ENCODE peak calls at places on chromosomes 12 and 14, in five cellular contexts. H is tibial nerve, L is keratinocyte, N is body of pancreas, R is mesenchymal stem cell. C is an unnamed sample. For H3K4me1, the result is how much of the 10 kb centered on the place peaks cover.

GRCh38 chr14:30417121-30417520 is 141.8 kb upstream of the G2E3 start:
- DNase-seq in H (no peak), L (no peak), N (no peak), R (no peak), C (no peak)

GRCh38 chr14:28773917-28774691 is 7.5 kb downstream of the FOXG1 start:
- DNase-seq in H (no peak), L (no peak), N (peak), R (no peak), C (no peak)

GRCh38 chr14:58697927-58698641 is 60.3 kb downstream of the DACT1 start:
- DNase-seq in H (no peak), L (no peak), N (no peak), R (no peak), C (no peak)

GRCh38 chr14:21923820-21924219 is 250.2 kb upstream of the OR4E1 start:
- DNase-seq in H (no peak), L (no peak), N (no peak), R (no peak), C (no peak)

GRCh38 chr14:94334837-94335236 is 11.7 kb upstream of the SERPINA6 start:
- DNase-seq in H (no peak), L (peak), N (no peak), R (no peak), C (no peak)

GRCh38 chr14:20008156-20008555 is 6.2 kb downstream of the OR4Q2 start:
- DNase-seq in H (no peak), L (no peak), N (no peak), R (no peak), C (no peak)

GRCh38 chr14:92659765-92660561 is 88.5 kb downstream of the LGMN start:
- DNase-seq in H (no peak), L (peak), N (peak), R (no peak), C (no peak)

GRCh38 chr14:52467515-52468266 is 84.6 kb downstream of the TXNDC16 start:
- DNase-seq in H (no peak), L (no peak), N (no peak), R (no peak), C (no peak)

GRCh38 chr14:104692939-104693315 is 3.5 kb downstream of the INF2 start:
- DNase-seq in H (no peak), L (no peak), N (no peak), R (no peak), C (no peak)

GRCh38 chr12:120495723-120496352 is at the start of gene DYNLL1:
- DNase-seq in H (peak), L (peak), N (peak), R (peak), C (peak)

GRCh38 chr12:14167005-14167628 is 185.7 kb upstream of the GRIN2B start:
- DNase-seq in H (peak), L (no peak), N (peak), R (peak), C (peak)

GRCh38 chr12:111430418-111431353 is 25.0 kb downstream of the SH2B3 start:
- DNase-seq in H (no peak), L (no peak), N (no peak), R (peak), C (peak)

GRCh38 chr12:1161197-1161596 is 170.2 kb downstream of the ERC1 start:
- DNase-seq in H (no peak), L (no peak), N (no peak), R (no peak), C (no peak)

GRCh38 chr14:23675337-23675736 is 39.2 kb downstream of the DHRS2 start:
- DNase-seq in H (no peak), L (no peak), N (no peak), R (no peak), C (no peak)

GRCh38 chr12:131108171-131108955 is 154.7 kb downstream of the ADGRD1 start:
- DNase-seq in H (no peak), L (no peak), N (no peak), R (no peak), C (no peak)

GRCh38 chr12:65327207-65328076 is 49.0 kb downstream of the MSRB3 start:
- DNase-seq in H (no peak), L (no peak), N (no peak), R (peak), C (no peak)

GRCh38 chr12:89470741-89471504 is 53.7 kb downstream of the GALNT4 start:
- DNase-seq in H (no peak), L (no peak), N (no peak), R (peak), C (no peak)

GRCh38 chr12:121033625-121034349 is 5.3 kb downstream of the OASL start:
- DNase-seq in H (no peak), L (no peak), N (peak), R (peak), C (no peak)

GRCh38 chr12:66629138-66629880 is 49.6 kb downstream of the GRIP1 start:
- DNase-seq in H (no peak), L (no peak), N (peak), R (no peak), C (no peak)

GRCh38 chr14:105537580-105538474 is 11.4 kb downstream of the TMEM121 start:
- DNase-seq in H (no peak), L (no peak), N (peak), R (no peak), C (no peak)

GRCh38 chr12:132397934-132398385 is 68.6 kb upstream of the GALNT9 start:
- DNase-seq in H (no peak), L (no peak), N (no peak), R (no peak), C (peak)

GRCh38 chr12:70197362-70197744 is 45.9 kb upstream of the CNOT2 start:
- DNase-seq in H (no peak), L (no peak), N (no peak), R (peak), C (no peak)

GRCh38 chr12:23083267-23083666 is 458.3 kb downstream of the ETNK1 start:
- DNase-seq in H (no peak), L (peak), N (peak), R (peak), C (no peak)

GRCh38 chr12:6346235-6346832 is 4.5 kb upstream of the TNFRSF1A start:
- DNase-seq in H (no peak), L (no peak), N (no peak), R (no peak), C (no peak)

GRCh38 chr12:6345319-6346071 is 3.6 kb upstream of the TNFRSF1A start:
- DNase-seq in H (no peak), L (peak), N (peak), R (peak), C (peak)

GRCh38 chr12:6346942-6347341 is 5.1 kb upstream of the TNFRSF1A start:
- DNase-seq in H (no peak), L (no peak), N (no peak), R (no peak), C (no peak)

GRCh38 chr12:6351622-6352021 is 9.7 kb upstream of the TNFRSF1A start:
- DNase-seq in H (no peak), L (no peak), N (no peak), R (no peak), C (no peak)

DNA sequence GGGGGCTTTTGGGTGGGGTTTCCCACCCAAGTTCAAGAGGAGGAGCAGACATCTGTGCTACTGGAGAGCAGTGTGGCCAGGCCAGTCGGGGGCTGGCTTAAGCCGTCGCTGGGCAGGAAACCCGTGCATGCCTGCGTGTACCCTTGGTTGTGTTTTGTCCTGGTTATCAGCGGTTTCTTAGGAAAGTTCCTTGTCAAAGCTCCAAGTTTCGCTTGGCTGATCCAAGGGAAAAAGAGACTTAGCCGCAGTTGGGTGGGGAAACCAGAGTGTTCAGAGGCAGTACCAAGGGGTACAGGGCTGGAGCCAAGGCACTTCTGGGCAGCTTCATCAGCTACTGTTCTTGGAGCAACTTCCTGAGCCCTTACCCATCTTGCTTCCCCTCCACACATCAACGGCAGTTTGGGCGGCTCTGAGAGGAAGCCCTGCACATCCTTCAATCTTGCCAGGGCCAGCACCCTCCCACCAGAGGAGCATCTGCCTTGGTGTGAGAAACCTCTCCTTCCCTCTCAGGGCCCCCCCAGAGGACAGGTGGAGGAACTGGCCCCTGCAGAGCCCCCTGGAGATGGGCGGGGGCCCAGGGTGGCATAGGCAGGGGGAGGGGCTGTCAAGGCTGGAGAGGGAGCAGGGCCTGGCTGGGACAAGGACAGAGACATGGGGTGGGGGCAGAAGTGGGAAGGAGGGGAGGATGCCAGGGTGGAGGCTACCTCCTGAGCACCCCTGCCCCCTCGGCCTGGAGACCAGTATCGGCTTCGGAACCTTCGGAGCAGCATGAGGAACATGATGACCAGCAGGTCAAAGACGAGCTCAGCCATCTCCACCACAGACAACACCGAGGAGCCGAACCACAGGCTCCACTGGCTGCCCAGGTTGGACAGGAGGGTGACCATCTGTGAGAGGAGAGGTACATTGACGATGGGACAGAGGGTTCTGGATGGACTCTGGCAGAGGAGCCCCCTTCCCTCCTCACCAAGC is 5.8 kb upstream of the TNFRSF1A start:
- DNase-seq in H (no peak), L (no peak), N (peak), R (no peak), C (peak)
- H3K4me1 ChIP-seq in H (half or more), L (under half), N (under half), R (under half), C (half or more)

DNA sequence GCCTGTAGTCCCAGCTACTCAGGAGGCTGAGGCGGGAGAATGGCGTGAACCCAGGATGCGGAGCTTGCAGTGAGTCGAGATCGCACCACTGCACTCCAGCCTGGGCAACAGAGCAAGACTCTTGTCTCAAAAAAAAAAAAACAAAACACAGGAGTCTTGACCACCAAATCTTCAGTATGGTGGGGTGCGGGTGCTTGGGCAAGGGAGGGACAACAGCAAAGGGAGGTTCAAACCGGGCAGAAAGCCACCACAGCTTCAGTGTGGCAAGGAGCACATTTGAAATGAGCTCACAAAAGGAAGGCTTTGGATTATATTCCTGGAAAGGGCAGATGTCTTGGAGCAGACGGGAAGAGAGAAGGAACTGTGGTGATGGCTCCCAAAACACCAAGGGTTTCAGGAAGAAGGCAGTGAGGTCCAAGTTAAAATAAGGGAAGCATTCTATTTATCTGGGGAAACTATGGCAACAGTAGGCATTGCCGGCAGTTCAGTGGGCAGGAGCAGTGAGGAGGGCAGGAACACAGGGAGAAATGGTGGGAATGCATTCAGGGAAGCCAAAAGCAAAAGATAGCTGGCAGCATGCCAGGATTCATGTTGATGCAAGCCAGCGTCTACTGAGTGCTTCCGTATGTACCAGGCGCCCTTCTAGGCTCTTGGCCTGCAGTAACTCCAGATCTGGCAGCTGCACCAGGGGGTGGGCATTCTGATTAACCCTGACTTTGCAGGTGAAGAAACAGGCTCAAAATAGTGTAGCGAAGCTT is 51.0 kb upstream of the SRSF5 start:
- DNase-seq in H (no peak), L (no peak), N (peak), R (no peak), C (peak)
- H3K4me1 ChIP-seq in H (half or more), L (under half), N (under half), R (under half), C (under half)

DNA sequence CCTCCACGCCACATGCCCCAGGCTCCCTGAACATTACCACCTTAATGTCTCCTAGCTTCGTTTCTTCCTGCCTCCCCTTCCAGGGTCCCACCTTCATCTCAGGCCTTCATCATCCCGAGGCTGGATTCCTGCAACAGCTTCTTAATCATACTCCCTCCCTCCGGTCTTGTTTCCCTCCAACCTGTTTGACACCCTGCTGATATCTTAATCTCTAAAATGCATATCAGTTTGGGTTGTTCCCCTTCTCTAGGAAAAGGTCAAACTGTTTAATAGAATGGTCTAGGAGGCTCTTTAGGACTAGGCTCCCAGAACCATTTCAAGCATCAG is 125.5 kb upstream of the ARHGAP5 start:
- DNase-seq in H (no peak), L (no peak), N (no peak), R (no peak), C (no peak)
- H3K4me1 ChIP-seq in H (under half), L (under half), N (under half), R (under half), C (under half)

GRCh38 chr14:68734231-68734732 is 58.6 kb downstream of the ZFP36L1 start:
- DNase-seq in H (no peak), L (no peak), N (peak), R (peak), C (no peak)
- H3K4me1 ChIP-seq in H (under half), L (under half), N (under half), R (under half), C (under half)

DNA sequence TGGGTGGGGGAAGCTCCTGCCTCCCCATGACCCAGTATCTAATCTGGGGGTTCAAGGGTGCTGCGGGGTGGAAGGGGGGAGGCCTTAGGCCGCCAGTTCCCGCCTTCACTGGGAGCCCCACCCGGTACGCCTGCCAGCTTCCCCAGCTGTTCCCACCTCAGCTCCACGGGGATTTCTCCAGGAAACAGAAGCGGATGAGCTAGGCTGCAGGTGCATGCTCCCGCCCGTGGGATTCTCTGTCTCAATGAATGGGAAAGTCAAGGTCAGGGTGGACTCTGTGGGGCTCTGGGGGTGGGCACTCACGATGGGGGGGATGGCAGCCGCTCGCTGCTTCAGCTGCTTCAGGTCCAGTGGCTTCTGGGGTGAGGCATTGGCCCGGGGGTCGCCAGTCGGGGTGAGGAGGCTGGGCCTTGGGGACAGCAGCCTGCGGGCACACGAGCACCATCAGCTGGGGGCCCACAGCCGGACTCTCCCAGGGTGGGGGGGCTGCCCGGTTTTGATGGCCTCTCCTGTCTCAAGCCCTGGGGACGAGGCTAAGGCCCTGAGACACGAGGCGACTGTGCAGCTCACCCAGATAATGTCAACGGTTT is 68.6 kb downstream of the RFLNA start:
- DNase-seq in H (no peak), L (no peak), N (no peak), R (no peak), C (no peak)
- H3K4me1 ChIP-seq in H (half or more), L (under half), N (half or more), R (under half), C (under half)

DNA sequence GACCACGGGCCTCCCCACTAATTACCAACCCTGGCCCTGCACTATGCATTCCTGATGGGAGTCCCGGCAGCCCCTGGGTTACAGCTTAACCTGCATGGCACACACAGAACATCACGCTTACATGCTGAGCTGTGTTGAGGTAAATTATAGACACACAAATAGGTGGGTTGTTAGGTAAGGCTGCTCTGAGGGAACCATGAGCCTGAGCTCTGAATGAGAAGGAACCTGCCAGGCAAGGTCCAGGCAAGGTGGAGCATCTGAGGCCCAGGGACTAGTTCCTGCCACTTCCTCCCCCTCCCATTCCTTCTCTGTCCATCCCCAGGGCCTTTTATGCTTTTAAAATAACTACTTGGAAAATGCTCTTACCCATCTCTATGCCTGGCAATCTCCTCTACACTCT is 82.7 kb upstream of the ESRRB start:
- DNase-seq in H (no peak), L (no peak), N (no peak), R (no peak), C (no peak)
- H3K4me1 ChIP-seq in H (under half), L (under half), N (under half), R (under half), C (under half)

C was measured in tibial artery.